ENCODE peak calls at places on chromosomes 1 and 21, in four cellular contexts. U, Q, K and A are unnamed samples.
A peak's percentile ranks its signal among the peaks of the same experiment; 100 is the strongest.

GRCh38 chr1:50237081-50237480 is 128.4 kb downstream of the ELAVL4 start:
- DNase-seq in Q (no peak), K (no peak), U (no peak), A (no peak)

GRCh38 chr21:34306246-34306645 is 57.6 kb upstream of the KCNE2 start:
- DNase-seq in K (no peak), U (no peak), Q (no peak), A (no peak)

GRCh38 chr1:214331827-214332423 is 51.0 kb downstream of the SMYD2 start:
- DNase-seq in Q (peak; percentile 53), U (peak; percentile 25), K (no peak), A (no peak)

GRCh38 chr21:36718951-36719501 is 20.1 kb downstream of the SIM2 start:
- DNase-seq in K (no peak), Q (no peak), U (no peak), A (no peak)

GRCh38 chr1:90955769-90956168 is 66.1 kb downstream of the ZNF644 start:
- DNase-seq in Q (no peak), U (no peak), K (no peak), A (no peak)

GRCh38 chr1:16026723-16027484 is 5.1 kb downstream of the CLCNKA start:
- DNase-seq in K (no peak), U (no peak), Q (peak; percentile 95), A (no peak)

GRCh38 chr1:222060247-222060851 is 318.5 kb upstream of the DUSP10 start:
- DNase-seq in U (no peak), K (no peak), Q (peak; percentile 24), A (no peak)

GRCh38 chr1:32861904-32862698 is 8.6 kb downstream of the FNDC5 start:
- DNase-seq in Q (no peak), U (peak; percentile 20), K (no peak), A (no peak)

GRCh38 chr1:1358433-1359201 is at the start of gene MXRA8:
- DNase-seq in U (peak; percentile 88), K (peak; percentile 86), Q (peak; percentile 62), A (peak; percentile 31)

GRCh38 chr1:89557954-89558353 is 33.3 kb downstream of the LRRC8B start:
- DNase-seq in U (no peak), Q (no peak), K (no peak), A (no peak)

GRCh38 chr1:112522621-112523020 is 13.9 kb downstream of the WNT2B start:
- DNase-seq in Q (no peak), U (peak; percentile 98), K (no peak), A (peak; percentile 85)

GRCh38 chr1:205298191-205298994 is 23.2 kb downstream of the NUAK2 start:
- DNase-seq in K (no peak), Q (no peak), U (peak; percentile 98), A (peak; percentile 95)

GRCh38 chr21:34885125-34885524 is 164.0 kb downstream of the RUNX1 start:
- DNase-seq in Q (no peak), K (no peak), U (no peak), A (no peak)

GRCh38 chr1:47616036-47616435 is 178.2 kb downstream of the FOXD2 start:
- DNase-seq in U (no peak), K (peak; percentile 56), Q (no peak), A (no peak)

GRCh38 chr1:86846166-86846647 is 67.7 kb downstream of the SELENOF start:
- DNase-seq in Q (no peak), K (no peak), U (peak; percentile 97), A (peak; percentile 80)

GRCh38 chr1:20699558-20699957 is 18.2 kb downstream of the KIF17 start:
- DNase-seq in U (no peak), Q (no peak), K (no peak), A (no peak)

GRCh38 chr21:28639742-28640141 is 352.9 kb downstream of the LTN1 start:
- DNase-seq in Q (no peak), K (no peak), U (peak; percentile 52), A (no peak)

GRCh38 chr1:33338495-33339211 is 17.8 kb upstream of the A3GALT2 start:
- DNase-seq in Q (peak; percentile 28), U (peak; percentile 74), K (peak; percentile 88), A (no peak)

GRCh38 chr1:207366022-207366421 is 44.5 kb downstream of the CD55 start:
- DNase-seq in Q (no peak), U (no peak), K (no peak), A (no peak)

GRCh38 chr1:219882116-219882515 is 46.2 kb downstream of the SLC30A10 start:
- DNase-seq in U (no peak), K (no peak), Q (no peak), A (no peak)

DNA sequence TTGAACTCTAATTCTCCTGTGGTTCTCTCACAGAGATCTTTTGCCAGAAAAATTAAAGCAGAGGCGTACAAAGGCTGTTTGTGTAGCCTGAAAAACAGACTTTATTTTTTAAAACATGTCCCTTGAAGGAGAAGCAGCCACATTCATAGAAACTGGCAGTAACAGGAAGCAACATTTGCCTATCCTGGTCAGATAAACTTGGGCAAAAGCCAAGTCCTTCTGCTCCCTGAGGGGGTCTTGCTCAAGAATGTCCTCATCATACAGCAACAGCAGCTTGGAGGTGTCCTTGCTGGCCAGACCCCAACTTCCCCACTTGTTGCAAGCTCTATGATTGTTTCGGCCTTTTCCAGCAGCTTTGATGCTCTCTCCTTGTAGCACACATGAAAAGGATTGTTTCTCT is 36.3 kb downstream of the MSTO1 start:
- DNase-seq in Q (no peak), U (peak; percentile 34), K (peak; percentile 69), A (no peak)
- H3K4me3 ChIP-seq in Q (no peak overlapping the region), U (no peak overlapping the region), K (no peak overlapping the region), A (no peak overlapping the region)

DNA sequence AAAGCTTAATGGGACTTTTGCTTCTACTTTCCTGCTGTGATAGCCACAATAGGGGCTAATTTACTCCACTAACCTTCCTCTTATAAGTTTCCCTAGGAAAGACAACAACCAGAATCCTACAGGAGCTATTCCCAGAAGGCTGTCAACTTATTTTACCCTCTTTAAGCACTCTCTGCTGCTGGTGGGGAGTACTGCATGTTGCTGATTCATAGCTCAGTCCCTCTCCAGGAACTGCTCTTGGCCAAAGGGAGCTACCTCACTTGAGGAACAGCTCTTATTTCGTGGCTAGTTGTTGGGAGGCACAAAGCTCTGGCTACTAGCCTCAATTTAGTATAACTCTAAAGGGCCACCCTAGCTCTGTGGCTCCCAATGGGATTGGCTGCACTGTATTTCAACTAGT is 37.2 kb downstream of the ADSS2 start:
- DNase-seq in U (peak; percentile 73), Q (no peak), K (no peak), A (peak; percentile 49)
- TF ChIP-seq CTCF in U (peak; percentile 52), Q (peak; percentile 56), K (no peak), A (peak; percentile 19)

DNA sequence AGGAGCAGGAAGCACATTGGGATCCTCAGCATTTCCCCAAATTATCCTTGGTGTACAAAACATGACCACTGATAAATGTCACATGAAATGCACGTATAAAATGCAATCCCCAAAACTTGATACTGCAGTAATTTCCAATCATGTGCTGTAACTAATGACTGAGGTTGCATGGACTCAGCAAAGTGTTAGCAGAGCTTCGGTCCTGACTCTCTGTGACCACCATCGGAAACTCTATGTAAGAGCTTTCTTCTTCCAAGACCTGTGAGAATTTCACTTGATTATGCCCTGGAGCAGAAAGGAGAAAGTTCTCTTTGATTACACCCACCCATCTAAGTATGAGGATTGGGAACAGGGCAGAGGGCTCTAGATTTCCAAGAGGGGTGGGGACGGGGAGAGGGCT is 908 bp downstream of the CD53 start:
- DNase-seq in Q (no peak), K (no peak), U (no peak), A (no peak)
- H3K4me3 ChIP-seq in Q (no peak overlapping the region), K (peak overlapping the region; percentile 23), U (no peak overlapping the region), A (no peak overlapping the region)

GRCh38 chr1:22661880-22662279 is 8.8 kb downstream of the C1QB start:
- DNase-seq in Q (no peak), K (no peak), U (no peak), A (no peak)

GRCh38 chr1:22662986-22663408 is 10.0 kb downstream of the C1QB start:
- DNase-seq in K (no peak), Q (no peak), U (no peak), A (no peak)

GRCh38 chr1:22662318-22662717 is 9.3 kb downstream of the C1QB start:
- DNase-seq in K (no peak), Q (peak; percentile 32), U (no peak), A (no peak)

GRCh38 chr1:22670352-22670964 is 17.4 kb downstream of the C1QB start:
- DNase-seq in Q (peak; percentile 31), U (no peak), K (no peak), A (no peak)

GRCh38 chr1:22665752-22666151 is 12.7 kb downstream of the C1QB start:
- DNase-seq in U (peak; percentile 36), K (no peak), Q (peak; percentile 64), A (no peak)
- TF ChIP-seq CTCF in U (peak; percentile 52), K (no peak), Q (peak; percentile 57), A (peak; percentile 74)

GRCh38 chr1:65469889-65470340 is 49.4 kb downstream of the LEPR start:
- DNase-seq in Q (peak; percentile 1), U (peak; percentile 65), K (no peak), A (no peak)

GRCh38 chr1:65469126-65469888 is 48.8 kb downstream of the LEPR start:
- DNase-seq in Q (peak; percentile 0), U (peak; percentile 22), K (no peak), A (no peak)

GRCh38 chr1:65471901-65472332 is 51.4 kb downstream of the LEPR start:
- DNase-seq in Q (no peak), K (no peak), U (no peak), A (no peak)

GRCh38 chr1:65471213-65471833 is 50.9 kb downstream of the LEPR start:
- DNase-seq in K (no peak), Q (no peak), U (no peak), A (no peak)

DNA sequence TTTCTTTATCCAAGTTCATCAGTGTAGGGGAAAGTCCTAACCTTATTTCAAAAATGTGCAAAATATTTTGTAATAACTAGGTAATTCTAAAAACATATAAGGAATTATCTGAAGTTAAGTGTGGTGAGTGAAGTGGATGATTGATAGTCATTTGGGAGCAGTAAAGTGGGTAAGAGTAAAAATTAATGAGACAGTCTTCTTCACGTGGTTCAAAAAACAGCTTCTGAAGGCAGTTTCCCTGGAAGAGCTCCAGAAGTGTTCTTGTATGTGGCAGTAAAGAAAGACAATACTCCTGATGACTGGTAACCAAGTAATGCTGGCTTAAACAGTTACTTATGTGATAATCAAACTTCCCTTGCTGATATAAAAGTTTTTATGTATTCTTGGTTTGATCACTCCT is 50.3 kb downstream of the LEPR start:
- DNase-seq in Q (no peak), K (no peak), U (peak; percentile 47), A (no peak)
- H3K4me3 ChIP-seq in Q (no peak overlapping the region), K (no peak overlapping the region), U (no peak overlapping the region), A (no peak overlapping the region)